ENCODE peak calls at places on chromosomes 16 and 17, in ten cellular contexts. C is Peyer's patch, B is uterus, W is transverse colon, Z is Panc1, H is heart right ventricle, E is HFF-Myc, N is neuronal stem cell, R is neural progenitor cell, K is PC-3. T is an unnamed sample.

GRCh38 chr17:45870342-45870974 is 23.9 kb upstream of the MAPT start:
- DNase-seq in C (no peak), B (no peak), W (no peak), Z (no peak), H (no peak), E (no peak), N (no peak), R (no peak), K (no peak), T (no peak)

GRCh38 chr17:74199306-74200092 is 4.0 kb upstream of the RPL38 start:
- DNase-seq in C (peak), B (peak), W (peak), Z (no peak), H (peak), E (no peak), N (peak), R (peak), K (peak), T (no peak)

GRCh38 chr17:38403491-38403890 is 24.8 kb upstream of the ARHGAP23 start:
- DNase-seq in C (no peak), B (no peak), W (no peak), Z (no peak), H (no peak), E (no peak), N (no peak), R (peak), K (no peak), T (no peak)

GRCh38 chr17:58315281-58315711 is 13.3 kb downstream of the TSPOAP1 start:
- DNase-seq in C (no peak), B (no peak), W (no peak), Z (no peak), H (no peak), E (no peak), N (no peak), R (no peak), K (peak), T (no peak)

GRCh38 chr16:19913306-19913717 is 28.7 kb upstream of the GPRC5B start:
- DNase-seq in C (no peak), B (no peak), W (no peak), Z (no peak), H (no peak), E (no peak), N (no peak), R (no peak), K (no peak), T (no peak)

GRCh38 chr17:79976451-79976850 is 59.2 kb downstream of the TBC1D16 start:
- DNase-seq in C (no peak), B (peak), W (no peak), Z (no peak), H (no peak), E (no peak), N (no peak), R (no peak), K (no peak), T (no peak)

GRCh38 chr16:73124665-73125064 is 76.7 kb upstream of the ZFHX3 start:
- DNase-seq in C (no peak), B (no peak), W (no peak), Z (no peak), H (no peak), E (no peak), N (no peak), R (no peak), K (no peak), T (no peak)

GRCh38 chr16:71311553-71312158 is 22.5 kb upstream of the CMTR2 start:
- DNase-seq in C (peak), B (no peak), W (no peak), Z (peak), H (no peak), E (no peak), N (peak), R (peak), K (peak), T (no peak)

GRCh38 chr17:77188084-77189066 is 47.6 kb downstream of the SEC14L1 start:
- DNase-seq in C (no peak), B (no peak), W (peak), Z (no peak), H (no peak), E (no peak), N (no peak), R (no peak), K (peak), T (no peak)

GRCh38 chr16:1763521-1764511 is 7.5 kb downstream of the NME3 start:
- DNase-seq in C (no peak), B (no peak), W (no peak), Z (no peak), H (no peak), E (no peak), N (peak), R (peak), K (no peak), T (no peak)

GRCh38 chr17:44636562-44636961 is 19.7 kb upstream of the MEIOC start:
- DNase-seq in C (no peak), B (no peak), W (no peak), Z (no peak), H (no peak), E (peak), N (no peak), R (peak), K (peak), T (no peak)

GRCh38 chr17:1931759-1932579 is 93.2 kb downstream of the RTN4RL1 start:
- DNase-seq in C (no peak), B (no peak), W (peak), Z (no peak), H (peak), E (no peak), N (peak), R (peak), K (peak), T (no peak)

GRCh38 chr16:68590201-68590994 is 51.3 kb downstream of the ZFP90 start:
- DNase-seq in C (peak), B (peak), W (peak), Z (peak), H (peak), E (peak), N (peak), R (peak), K (peak), T (peak)

GRCh38 chr16:14629919-14630619 is at the start of gene PARN:
- DNase-seq in C (peak), B (peak), W (peak), Z (peak), H (peak), E (peak), N (peak), R (peak), K (peak), T (peak)

GRCh38 chr17:17416400-17417360 is 60.1 kb upstream of the MED9 start:
- DNase-seq in C (no peak), B (no peak), W (no peak), Z (peak), H (no peak), E (no peak), N (no peak), R (no peak), K (peak), T (no peak)

DNA sequence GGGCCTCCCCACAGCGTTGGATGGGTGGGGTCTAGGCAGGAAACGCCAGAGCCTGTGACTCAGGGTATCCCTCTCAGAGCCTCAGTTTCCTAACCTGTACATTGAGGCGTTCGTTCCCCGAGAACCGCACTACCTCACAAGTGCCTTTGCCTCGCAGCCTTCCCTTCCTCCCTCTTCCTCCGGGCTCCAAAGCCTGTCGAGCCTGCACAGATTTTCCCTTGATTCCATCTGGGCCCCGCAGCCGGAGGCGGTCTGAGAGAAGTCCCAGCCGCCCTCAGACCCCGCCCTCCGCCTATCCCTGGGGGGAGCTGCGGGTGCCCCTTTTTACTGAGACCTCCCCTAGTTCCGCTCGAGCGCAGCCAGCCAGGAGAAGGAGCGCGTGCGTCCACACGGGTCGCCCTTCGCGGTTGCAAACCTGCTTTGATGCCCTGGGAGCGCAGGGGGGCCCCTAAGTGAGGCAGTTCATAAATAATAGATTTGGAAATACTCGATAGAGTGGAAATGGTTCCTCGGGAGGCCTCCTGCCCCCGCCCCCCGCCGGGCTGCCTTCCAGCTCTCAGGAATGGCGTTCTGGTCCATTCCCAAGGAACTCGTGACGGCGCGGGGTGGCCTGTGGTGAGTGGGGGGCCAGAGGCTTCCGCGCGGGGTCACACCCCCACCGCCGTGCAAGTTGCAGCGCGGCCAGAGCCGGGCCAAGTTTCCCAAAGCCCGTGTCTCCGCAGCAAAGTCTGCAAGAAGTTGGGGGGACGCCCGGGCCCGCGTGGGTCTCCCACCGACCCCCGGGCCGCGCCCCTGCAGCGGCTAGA is 672 bp downstream of the C16orf74 start:
- DNase-seq in C (peak), B (peak), W (peak), Z (no peak), H (peak), E (no peak), N (no peak), R (peak), K (peak), T (no peak)
- H3K4me3 ChIP-seq in C (peak), B (peak), W (peak), Z (peak), H (peak), E (peak), N (peak), R (peak), K (peak), T (peak)

GRCh38 chr16:66516172-66516807 is 33.6 kb downstream of the TK2 start:
- DNase-seq in C (peak), B (no peak), W (no peak), Z (no peak), H (no peak), E (no peak), N (no peak), R (no peak), K (no peak), T (no peak)

GRCh38 chr16:66519482-66519881 is 30.4 kb downstream of the TK2 start:
- DNase-seq in C (no peak), B (no peak), W (no peak), Z (no peak), H (no peak), E (no peak), N (no peak), R (no peak), K (no peak), T (no peak)

GRCh38 chr16:66516808-66517585 is 32.9 kb downstream of the TK2 start:
- DNase-seq in C (peak), B (peak), W (peak), Z (peak), H (peak), E (peak), N (no peak), R (peak), K (peak), T (peak)

GRCh38 chr16:66515543-66516171 is 34.3 kb downstream of the TK2 start:
- DNase-seq in C (peak), B (no peak), W (no peak), Z (no peak), H (no peak), E (no peak), N (no peak), R (no peak), K (peak), T (no peak)

GRCh38 chr16:66517586-66518263 is 32.2 kb downstream of the TK2 start:
- DNase-seq in C (peak), B (no peak), W (no peak), Z (no peak), H (no peak), E (no peak), N (no peak), R (no peak), K (no peak), T (no peak)
- H3K4me3 ChIP-seq in C (no peak), B (no peak), W (no peak), Z (no peak), H (no peak), E (no peak), N (no peak), R (no peak), K (no peak), T (no peak)

GRCh38 chr17:41865596-41865893 is 322 bp upstream of the KLHL11 start:
- DNase-seq in C (no peak), B (no peak), W (no peak), Z (no peak), H (no peak), E (no peak), N (no peak), R (no peak), K (no peak), T (peak)
- H3K4me3 ChIP-seq in C (peak), B (peak), W (no peak), Z (peak), H (peak), E (peak), N (no peak), R (peak), K (peak), T (peak)

GRCh38 chr17:12024332-12024731 is 3.7 kb downstream of the MAP2K4 start:
- DNase-seq in C (no peak), B (no peak), W (no peak), Z (peak), H (no peak), E (no peak), N (no peak), R (no peak), K (peak), T (peak)

GRCh38 chr17:12020595-12021590 is at the start of gene MAP2K4:
- DNase-seq in C (peak), B (peak), W (peak), Z (no peak), H (peak), E (no peak), N (peak), R (peak), K (peak), T (no peak)

GRCh38 chr17:12021604-12022003 is 927 bp downstream of the MAP2K4 start:
- DNase-seq in C (no peak), B (no peak), W (no peak), Z (no peak), H (no peak), E (no peak), N (no peak), R (no peak), K (no peak), T (no peak)

GRCh38 chr17:12027658-12028057 is 7.0 kb downstream of the MAP2K4 start:
- DNase-seq in C (no peak), B (no peak), W (no peak), Z (no peak), H (no peak), E (no peak), N (no peak), R (no peak), K (no peak), T (no peak)

DNA sequence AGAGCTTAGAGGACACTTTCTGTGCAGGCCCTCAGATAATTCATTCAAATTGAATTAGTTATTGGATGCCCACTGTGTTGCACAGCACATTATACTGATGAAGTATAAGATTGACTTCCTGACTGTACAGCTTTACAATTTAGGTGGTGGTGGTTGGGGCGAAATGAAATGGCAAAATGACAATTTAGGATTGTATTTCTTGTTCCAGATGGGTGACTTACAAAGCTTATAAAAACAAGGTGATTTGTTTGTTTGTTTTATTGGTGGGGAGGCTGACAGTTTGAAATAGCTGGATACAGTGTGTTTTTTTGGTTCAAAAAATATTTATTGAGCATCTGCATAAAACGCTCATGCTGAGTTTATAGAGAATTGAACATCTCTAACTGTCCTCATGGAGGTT is 1.6 kb downstream of the MAP2K4 start:
- DNase-seq in C (no peak), B (no peak), W (no peak), Z (no peak), H (no peak), E (no peak), N (no peak), R (no peak), K (no peak), T (no peak)
- H3K4me3 ChIP-seq in C (no peak), B (no peak), W (no peak), Z (no peak), H (no peak), E (peak), N (no peak), R (peak), K (peak), T (peak)

DNA sequence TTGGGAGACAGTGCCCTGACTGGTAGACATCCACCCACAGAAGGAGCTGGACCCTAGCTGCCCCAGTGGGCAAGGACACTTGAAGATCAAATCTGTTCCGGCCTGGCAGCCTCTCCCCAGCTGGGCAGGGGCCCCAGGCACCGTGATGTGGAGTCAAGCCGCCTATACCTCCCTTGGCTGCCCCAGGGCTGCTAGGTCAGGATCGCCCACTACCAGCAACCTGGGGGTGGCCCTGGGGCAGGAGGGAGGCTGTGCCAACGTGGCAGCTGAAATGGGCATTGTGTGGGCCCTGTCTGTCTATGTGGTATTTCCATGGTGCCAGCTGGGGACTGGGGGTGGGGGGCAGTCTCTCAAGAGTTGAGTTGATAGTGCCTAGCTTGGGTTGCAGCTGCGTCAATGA is 941 bp downstream of the PDK2 start:
- DNase-seq in C (no peak), B (no peak), W (no peak), Z (no peak), H (no peak), E (no peak), N (no peak), R (no peak), K (no peak), T (no peak)
- H3K4me3 ChIP-seq in C (peak), B (peak), W (peak), Z (peak), H (peak), E (peak), N (peak), R (peak), K (peak), T (peak)

GRCh38 chr17:78384479-78385175 is 6.2 kb downstream of the PGS1 start:
- DNase-seq in C (no peak), B (no peak), W (no peak), Z (no peak), H (no peak), E (no peak), N (no peak), R (no peak), K (no peak), T (no peak)
- H3K4me3 ChIP-seq in C (no peak), B (no peak), W (no peak), Z (no peak), H (no peak), E (no peak), N (no peak), R (no peak), K (no peak), T (no peak)

GRCh38 chr17:48735057-48735341 is 6.4 kb upstream of the HOXB13 start:
- DNase-seq in C (no peak), B (no peak), W (no peak), Z (no peak), H (no peak), E (no peak), N (no peak), R (no peak), K (peak), T (no peak)

GRCh38 chr17:48734328-48735056 is 5.9 kb upstream of the HOXB13 start:
- DNase-seq in C (no peak), B (no peak), W (no peak), Z (no peak), H (no peak), E (no peak), N (no peak), R (no peak), K (peak), T (no peak)

GRCh38 chr17:48733632-48734327 is 5.2 kb upstream of the HOXB13 start:
- DNase-seq in C (no peak), B (no peak), W (no peak), Z (no peak), H (no peak), E (no peak), N (no peak), R (peak), K (peak), T (no peak)

GRCh38 chr17:48731355-48731754 is 2.8 kb upstream of the HOXB13 start:
- DNase-seq in C (no peak), B (no peak), W (no peak), Z (no peak), H (no peak), E (no peak), N (no peak), R (no peak), K (peak), T (no peak)

DNA sequence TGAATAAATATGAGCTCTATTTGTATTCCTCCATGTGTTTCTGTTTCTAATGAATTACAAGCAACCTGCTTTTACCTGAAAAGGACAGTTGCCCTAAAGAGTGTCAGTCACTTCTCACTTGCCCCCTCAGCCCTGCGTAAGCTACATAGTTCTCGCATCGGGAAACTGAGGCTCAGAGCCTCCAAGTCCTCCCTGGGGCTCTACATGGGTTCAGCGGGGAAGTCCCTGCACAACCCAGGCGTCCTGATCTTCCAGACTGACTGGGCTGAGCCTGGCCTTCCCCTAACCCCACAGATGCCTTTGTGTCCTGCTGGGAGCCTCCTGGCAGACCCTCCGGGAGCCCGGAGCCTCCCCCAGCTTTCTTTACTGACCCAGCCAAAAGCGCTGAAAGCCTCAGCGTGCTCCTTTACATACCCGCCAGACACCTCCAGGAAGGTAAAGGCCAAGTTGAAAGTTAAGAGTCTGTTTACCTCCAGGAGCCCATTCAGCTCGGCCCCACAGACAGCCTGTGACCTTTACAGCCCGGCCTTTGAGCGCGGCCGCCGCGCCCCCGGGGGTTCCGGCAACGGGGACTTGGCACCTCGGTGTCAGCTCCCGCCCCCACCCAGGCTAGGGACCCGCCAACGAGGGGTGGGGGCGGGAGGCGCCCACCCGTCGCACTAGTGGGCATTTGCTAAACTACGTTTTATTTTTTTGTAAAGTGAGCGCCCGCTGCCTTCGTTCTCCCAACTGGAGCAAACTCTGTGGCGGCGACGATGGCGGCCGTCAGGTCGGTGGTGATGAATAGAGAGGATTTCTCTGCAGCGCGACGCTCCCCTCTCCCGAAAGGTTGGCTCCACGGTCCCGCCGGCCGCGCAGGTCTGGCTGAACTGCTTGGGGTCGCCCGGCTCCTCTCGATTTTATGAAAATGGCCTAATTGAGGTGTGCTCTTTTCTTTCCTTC is 4.4 kb upstream of the HOXB13 start:
- DNase-seq in C (no peak), B (no peak), W (no peak), Z (no peak), H (no peak), E (no peak), N (no peak), R (peak), K (peak), T (no peak)
- H3K4me3 ChIP-seq in C (no peak), B (no peak), W (no peak), Z (no peak), H (no peak), E (no peak), N (no peak), R (no peak), K (peak), T (no peak)

GRCh38 chr16:53209489-53209888 is 154.7 kb downstream of the CHD9 start:
- DNase-seq in C (no peak), B (no peak), W (no peak), Z (no peak), H (no peak), E (no peak), N (no peak), R (no peak), K (no peak), T (no peak)
- H3K4me3 ChIP-seq in C (no peak), B (peak), W (no peak), Z (peak), H (peak), E (peak), N (peak), R (peak), K (peak), T (peak)